ENCODE peak calls at places on chromosomes 12 and 14, in five cellular contexts. U, O, P, F and Z are unnamed samples.

GRCh38 chr12:78038541-78038940 is 207.8 kb downstream of the NAV3 start:
- DNase-seq in O (no peak), U (no peak), F (no peak), P (no peak), Z (no peak)

GRCh38 chr12:69756088-69756731 is 17.6 kb downstream of the RAB3IP start:
- DNase-seq in O (no peak), P (no peak), U (no peak), F (no peak), Z (no peak)

GRCh38 chr14:68309121-68309520 is 483.7 kb downstream of the ZFP36L1 start:
- DNase-seq in F (no peak), O (no peak), P (no peak), U (no peak), Z (no peak)

GRCh38 chr14:56794557-56795283 is 15.6 kb downstream of the OTX2 start:
- DNase-seq in F (no peak), P (no peak), O (no peak), U (no peak), Z (no peak)

GRCh38 chr12:115394498-115395220 is 710.7 kb upstream of the TBX3 start:
- DNase-seq in F (no peak), U (no peak), P (no peak), O (no peak), Z (peak)

GRCh38 chr12:118145113-118145797 is 9.3 kb downstream of the PEBP1 start:
- DNase-seq in P (no peak), F (no peak), U (no peak), O (no peak), Z (no peak)

GRCh38 chr14:24634158-24634557 is at the start of gene GZMB:
- DNase-seq in O (no peak), F (no peak), U (no peak), P (no peak), Z (no peak)

GRCh38 chr12:15646586-15646985 is 142.6 kb downstream of the EPS8 start:
- DNase-seq in P (no peak), F (no peak), O (no peak), U (no peak), Z (no peak)

GRCh38 chr14:99237288-99237687 is 34.7 kb downstream of the BCL11B start:
- DNase-seq in F (no peak), U (no peak), O (no peak), P (no peak), Z (no peak)

GRCh38 chr14:99235578-99235977 is 36.4 kb downstream of the BCL11B start:
- DNase-seq in F (no peak), P (no peak), U (no peak), O (no peak), Z (no peak)

GRCh38 chr14:99238234-99238633 is 33.8 kb downstream of the BCL11B start:
- DNase-seq in F (no peak), O (no peak), P (no peak), U (no peak), Z (no peak)

GRCh38 chr14:99234982-99235491 is 37.0 kb downstream of the BCL11B start:
- DNase-seq in O (no peak), U (no peak), F (peak), P (no peak), Z (no peak)

DNA sequence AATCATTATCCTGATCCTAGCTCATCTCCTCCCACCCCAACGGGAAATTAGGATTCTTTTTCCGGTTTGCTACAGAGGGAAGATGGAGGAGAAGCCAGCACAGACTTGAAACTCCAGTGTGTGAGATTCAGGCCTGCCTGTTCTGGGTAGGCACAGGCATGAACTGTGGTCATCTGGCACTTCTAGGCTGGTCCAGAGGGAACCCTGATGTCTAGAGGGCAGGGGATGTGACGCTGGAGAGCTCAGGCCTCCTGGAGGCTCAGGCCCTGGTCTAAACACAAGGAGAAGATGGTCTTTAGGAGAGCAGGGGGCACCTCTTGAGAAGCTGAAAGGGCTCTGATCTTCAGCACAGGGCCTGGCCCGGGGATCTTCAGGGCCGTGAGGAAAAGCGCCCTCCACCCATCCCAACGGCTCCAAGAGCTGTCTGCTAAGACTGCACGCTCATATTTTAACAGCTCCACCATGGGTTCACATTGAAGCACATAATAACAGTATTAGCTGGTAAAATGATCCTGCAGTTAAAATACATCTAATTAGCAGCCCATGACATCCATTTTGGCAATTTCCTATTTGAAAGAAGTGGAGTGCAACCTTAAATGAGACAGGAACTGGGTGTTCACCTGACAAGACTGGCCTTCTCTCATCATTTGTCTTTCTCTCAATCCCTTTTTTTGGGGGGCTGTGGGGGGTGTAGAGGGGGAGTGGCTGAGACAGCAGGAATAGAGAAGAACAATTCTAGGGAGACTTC is 35.4 kb downstream of the BCL11B start:
- DNase-seq in P (no peak), O (no peak), U (no peak), F (no peak), Z (no peak)
- H3K4me3 ChIP-seq in P (no peak), O (no peak), U (no peak), F (peak), Z (no peak)

DNA sequence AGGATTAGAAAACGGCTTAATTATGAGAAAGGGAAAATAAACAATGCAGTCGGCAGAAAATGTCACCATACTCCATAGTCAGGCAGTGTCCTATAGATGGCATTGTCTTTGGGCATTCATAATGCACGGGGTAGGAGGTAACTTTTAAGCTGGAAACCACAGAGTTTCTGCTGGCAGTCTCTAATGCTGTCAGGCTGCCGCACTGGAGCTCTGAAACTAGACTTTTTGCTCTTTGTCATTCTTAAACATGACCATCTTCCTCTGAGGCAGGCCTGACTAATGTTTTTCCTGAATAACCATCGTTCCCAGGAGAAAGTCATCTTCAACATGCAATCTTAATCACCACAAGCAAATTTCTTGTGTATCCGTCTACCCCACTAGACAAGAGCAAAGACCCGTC is 108.8 kb downstream of the ETNK1 start:
- DNase-seq in U (no peak), F (no peak), O (no peak), P (no peak), Z (no peak)
- H3K4me3 ChIP-seq in U (no peak), F (no peak), O (no peak), P (no peak), Z (no peak)

GRCh38 chr12:105025890-105026289 is 39.8 kb downstream of the NOPCHAP1 start:
- DNase-seq in O (peak), U (peak), P (peak), F (no peak), Z (peak)
- H3K4me3 ChIP-seq in O (no peak), U (no peak), P (no peak), F (no peak), Z (no peak)

GRCh38 chr12:133081408-133081806 is 684 bp downstream of the ZNF140 start:
- DNase-seq in O (no peak), F (no peak), U (no peak), P (no peak), Z (no peak)
- H3K4me3 ChIP-seq in O (peak), F (peak), U (peak), P (peak), Z (peak)

DNA sequence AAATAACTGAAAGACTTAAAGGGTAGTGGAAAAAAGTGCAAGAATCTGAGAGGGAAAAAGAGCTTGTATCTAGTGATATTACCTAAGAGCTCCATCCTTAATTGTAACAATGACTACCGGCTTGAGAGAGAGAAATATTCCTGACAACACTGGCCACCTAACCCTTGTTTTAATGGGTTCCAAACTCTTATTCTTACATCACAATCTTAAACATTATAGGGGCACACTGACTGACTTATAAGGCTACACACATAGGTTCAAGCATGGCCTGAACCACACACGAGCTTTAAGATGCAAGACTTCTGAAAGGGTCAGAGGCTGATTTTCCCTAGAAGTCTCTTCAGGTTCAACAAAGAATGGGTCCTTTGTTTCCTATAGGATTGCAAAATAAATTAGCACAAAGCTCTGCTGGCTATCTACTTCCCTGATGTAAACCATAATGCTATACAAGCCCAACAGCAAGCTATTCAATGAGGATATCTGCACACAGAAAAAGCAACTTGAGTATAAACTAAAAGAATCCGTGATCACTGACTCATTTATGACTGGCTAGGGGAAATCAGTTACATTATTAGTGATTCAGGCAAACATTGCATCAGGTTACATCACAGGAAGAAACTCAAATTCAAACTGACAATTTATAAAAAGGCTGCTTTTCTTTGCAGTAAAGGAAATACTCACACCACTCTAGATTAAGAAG is 8.6 kb downstream of the BTG1 start:
- DNase-seq in U (peak), F (no peak), O (peak), P (peak), Z (peak)
- H3K4me3 ChIP-seq in U (no peak), F (peak), O (peak), P (no peak), Z (peak)

GRCh38 chr12:124919646-124920352 is 5.3 kb upstream of the UBC start:
- DNase-seq in P (peak), F (no peak), O (no peak), U (peak), Z (peak)
- H3K4me3 ChIP-seq in P (no peak), F (peak), O (no peak), U (no peak), Z (peak)

DNA sequence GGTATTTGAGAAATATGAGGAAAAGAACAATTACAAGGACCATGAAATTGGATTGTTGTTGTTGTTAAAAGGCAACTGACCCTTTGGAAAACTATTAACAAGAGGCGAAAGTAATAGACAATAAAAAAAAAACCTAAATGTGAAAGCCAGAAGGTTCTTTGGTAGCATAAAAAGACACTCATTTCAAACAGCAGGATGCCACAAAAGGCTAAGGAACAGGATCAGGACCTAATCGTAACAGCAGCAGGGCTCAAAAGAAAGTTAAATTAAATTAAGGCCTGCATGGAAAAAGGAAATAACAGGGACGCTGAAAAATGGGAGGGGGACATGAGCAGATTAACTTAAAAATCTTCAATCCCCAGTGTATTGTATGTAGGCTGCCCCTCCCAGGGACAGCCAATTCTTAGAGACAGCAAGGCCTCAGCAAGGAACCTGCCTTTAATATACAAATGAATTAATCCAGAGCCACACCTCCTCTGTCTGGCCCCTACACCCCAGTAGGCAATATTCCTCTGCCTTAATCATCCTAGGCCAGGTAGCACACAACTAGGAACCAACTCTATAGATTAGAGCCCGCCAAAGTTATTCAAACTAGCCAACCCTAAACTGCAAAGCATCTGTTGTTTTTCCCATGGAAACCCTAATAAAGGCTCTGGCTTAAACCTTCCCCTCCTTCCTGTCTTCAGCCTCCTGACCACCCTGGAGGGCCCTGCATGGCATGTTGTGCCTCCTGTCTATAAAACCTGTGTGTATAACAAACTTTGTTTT is 28.4 kb upstream of the AP4S1 start:
- DNase-seq in F (no peak), P (no peak), O (no peak), U (no peak), Z (no peak)
- H3K4me3 ChIP-seq in F (no peak), P (no peak), O (no peak), U (no peak), Z (no peak)

GRCh38 chr12:55767156-55767555 is 24.2 kb downstream of the GDF11 start:
- DNase-seq in U (no peak), F (no peak), P (no peak), O (no peak), Z (no peak)
- H3K4me3 ChIP-seq in U (no peak), F (no peak), P (no peak), O (no peak), Z (no peak)